ENCODE peak calls at places on chromosomes 1 and 21, in ten cellular contexts. One of them, this sample, is unnamed.

GRCh38 chr21:15752763-15753407 is 23.1 kb downstream of the USP25 start:
- DNase-seq in tibial artery: no peak
- DNase-seq in H9: peak; percentile 97
- DNase-seq in esophagus muscularis mucosa: no peak
- DNase-seq in transverse colon: no peak
- DNase-seq in CD8-positive, alpha-beta T cell: no peak
- DNase-seq in uterus: no peak
- DNase-seq in heart left ventricle: no peak
- DNase-seq in body of pancreas: no peak
- DNase-seq in pancreas: no peak
- DNase-seq in this sample: no peak

GRCh38 chr1:37270639-37271038 is 203.7 kb upstream of the ZC3H12A start:
- DNase-seq in tibial artery: peak; percentile 11
- DNase-seq in H9: no peak
- DNase-seq in esophagus muscularis mucosa: no peak
- DNase-seq in transverse colon: no peak
- DNase-seq in CD8-positive, alpha-beta T cell: no peak
- DNase-seq in uterus: no peak
- DNase-seq in heart left ventricle: no peak
- DNase-seq in body of pancreas: no peak
- DNase-seq in pancreas: no peak
- DNase-seq in this sample: no peak

GRCh38 chr1:172492421-172492820 is 40.5 kb upstream of the SUCO start:
- DNase-seq in tibial artery: no peak
- DNase-seq in H9: no peak
- DNase-seq in esophagus muscularis mucosa: no peak
- DNase-seq in transverse colon: no peak
- DNase-seq in CD8-positive, alpha-beta T cell: no peak
- DNase-seq in uterus: no peak
- DNase-seq in heart left ventricle: no peak
- DNase-seq in body of pancreas: no peak
- DNase-seq in pancreas: no peak
- DNase-seq in this sample: no peak

GRCh38 chr1:156510709-156511108 is 10.1 kb upstream of the MEF2D start:
- DNase-seq in tibial artery: peak; percentile 98
- DNase-seq in H9: no peak
- DNase-seq in esophagus muscularis mucosa: peak; percentile 98
- DNase-seq in transverse colon: peak; percentile 82
- DNase-seq in CD8-positive, alpha-beta T cell: no peak
- DNase-seq in uterus: peak; percentile 90
- DNase-seq in heart left ventricle: peak; percentile 92
- DNase-seq in body of pancreas: peak; percentile 24
- DNase-seq in pancreas: no peak
- DNase-seq in this sample: peak; percentile 95

GRCh38 chr1:36881541-36881940 is 152.8 kb downstream of the GRIK3 start:
- DNase-seq in tibial artery: peak; percentile 20
- DNase-seq in H9: peak; percentile 5
- DNase-seq in esophagus muscularis mucosa: peak; percentile 70
- DNase-seq in transverse colon: no peak
- DNase-seq in CD8-positive, alpha-beta T cell: no peak
- DNase-seq in uterus: no peak
- DNase-seq in heart left ventricle: no peak
- DNase-seq in body of pancreas: no peak
- DNase-seq in pancreas: no peak
- DNase-seq in this sample: no peak

GRCh38 chr1:53255031-53255430 is 16.7 kb upstream of the MAGOH start:
- DNase-seq in tibial artery: no peak
- DNase-seq in H9: no peak
- DNase-seq in esophagus muscularis mucosa: no peak
- DNase-seq in transverse colon: no peak
- DNase-seq in CD8-positive, alpha-beta T cell: no peak
- DNase-seq in uterus: no peak
- DNase-seq in heart left ventricle: no peak
- DNase-seq in body of pancreas: no peak
- DNase-seq in pancreas: no peak
- DNase-seq in this sample: no peak

GRCh38 chr1:30904962-30905335 is 3.6 kb downstream of the SDC3 start:
- DNase-seq in tibial artery: no peak
- DNase-seq in H9: no peak
- DNase-seq in esophagus muscularis mucosa: no peak
- DNase-seq in transverse colon: no peak
- DNase-seq in CD8-positive, alpha-beta T cell: no peak
- DNase-seq in uterus: no peak
- DNase-seq in heart left ventricle: peak; percentile 9
- DNase-seq in body of pancreas: no peak
- DNase-seq in pancreas: no peak
- DNase-seq in this sample: peak; percentile 12

GRCh38 chr1:109112652-109113285 is 1.1 kb upstream of the ELAPOR1 start:
- DNase-seq in tibial artery: peak; percentile 95
- DNase-seq in H9: peak; percentile 97
- DNase-seq in esophagus muscularis mucosa: peak; percentile 96
- DNase-seq in transverse colon: peak; percentile 94
- DNase-seq in CD8-positive, alpha-beta T cell: peak; percentile 87
- DNase-seq in uterus: peak; percentile 92
- DNase-seq in heart left ventricle: peak; percentile 95
- DNase-seq in body of pancreas: peak; percentile 93
- DNase-seq in pancreas: peak; percentile 91
- DNase-seq in this sample: peak; percentile 99

GRCh38 chr1:25952851-25953401 is 44.9 kb downstream of the PAFAH2 start:
- DNase-seq in tibial artery: no peak
- DNase-seq in H9: no peak
- DNase-seq in esophagus muscularis mucosa: no peak
- DNase-seq in transverse colon: no peak
- DNase-seq in CD8-positive, alpha-beta T cell: no peak
- DNase-seq in uterus: peak; percentile 46
- DNase-seq in heart left ventricle: peak; percentile 68
- DNase-seq in body of pancreas: no peak
- DNase-seq in pancreas: no peak
- DNase-seq in this sample: no peak

GRCh38 chr1:159892944-159893343 is 7.0 kb downstream of the CFAP45 start:
- DNase-seq in tibial artery: no peak
- DNase-seq in H9: peak; percentile 61
- DNase-seq in esophagus muscularis mucosa: no peak
- DNase-seq in transverse colon: no peak
- DNase-seq in CD8-positive, alpha-beta T cell: no peak
- DNase-seq in uterus: no peak
- DNase-seq in heart left ventricle: no peak
- DNase-seq in body of pancreas: no peak
- DNase-seq in pancreas: no peak
- DNase-seq in this sample: no peak

GRCh38 chr1:44354268-44354839 is 703 bp downstream of the ERI3 start:
- DNase-seq in tibial artery: no peak
- DNase-seq in H9: no peak
- DNase-seq in esophagus muscularis mucosa: no peak
- DNase-seq in transverse colon: no peak
- DNase-seq in CD8-positive, alpha-beta T cell: no peak
- DNase-seq in uterus: no peak
- DNase-seq in heart left ventricle: no peak
- DNase-seq in body of pancreas: no peak
- DNase-seq in pancreas: no peak
- DNase-seq in this sample: no peak

GRCh38 chr1:155934097-155934932 is at the start of gene KHDC4:
- DNase-seq in tibial artery: peak; percentile 98
- DNase-seq in H9: peak; percentile 97
- DNase-seq in esophagus muscularis mucosa: peak; percentile 99
- DNase-seq in transverse colon: peak; percentile 97
- DNase-seq in CD8-positive, alpha-beta T cell: peak; percentile 92
- DNase-seq in uterus: peak; percentile 94
- DNase-seq in heart left ventricle: peak; percentile 97
- DNase-seq in body of pancreas: peak; percentile 96
- DNase-seq in pancreas: peak; percentile 95
- DNase-seq in this sample: peak; percentile 97

GRCh38 chr1:36772837-36773495 is 261.3 kb downstream of the GRIK3 start:
- DNase-seq in tibial artery: no peak
- DNase-seq in H9: no peak
- DNase-seq in esophagus muscularis mucosa: no peak
- DNase-seq in transverse colon: no peak
- DNase-seq in CD8-positive, alpha-beta T cell: no peak
- DNase-seq in uterus: no peak
- DNase-seq in heart left ventricle: no peak
- DNase-seq in body of pancreas: no peak
- DNase-seq in pancreas: no peak
- DNase-seq in this sample: peak; percentile 30

GRCh38 chr1:207822602-207823451 is 71.0 kb downstream of the CD46 start:
- DNase-seq in tibial artery: peak; percentile 97
- DNase-seq in H9: peak; percentile 73
- DNase-seq in esophagus muscularis mucosa: peak; percentile 98
- DNase-seq in transverse colon: peak; percentile 92
- DNase-seq in CD8-positive, alpha-beta T cell: peak; percentile 43
- DNase-seq in uterus: peak; percentile 88
- DNase-seq in heart left ventricle: peak; percentile 94
- DNase-seq in body of pancreas: peak; percentile 92
- DNase-seq in pancreas: peak; percentile 94
- DNase-seq in this sample: peak; percentile 89
- H3K4me1 ChIP-seq in tibial artery: peaks cover 56% of the 10 kb centered on the region
- H3K4me1 ChIP-seq in H9: no peaks in the 10 kb centered on the region
- H3K4me1 ChIP-seq in esophagus muscularis mucosa: peaks cover 59% of the 10 kb centered on the region
- H3K4me1 ChIP-seq in transverse colon: peaks cover 46% of the 10 kb centered on the region
- H3K4me1 ChIP-seq in CD8-positive, alpha-beta T cell: peaks cover 67% of the 10 kb centered on the region
- H3K4me1 ChIP-seq in uterus: peaks cover 29% of the 10 kb centered on the region
- H3K4me1 ChIP-seq in heart left ventricle: peaks cover 80% of the 10 kb centered on the region
- H3K4me1 ChIP-seq in body of pancreas: peaks cover 74% of the 10 kb centered on the region
- H3K4me1 ChIP-seq in pancreas: peaks cover 38% of the 10 kb centered on the region
- H3K4me1 ChIP-seq in this sample: peaks cover 3% of the 10 kb centered on the region

GRCh38 chr1:218739426-218739825 is 394.3 kb downstream of the TGFB2 start:
- DNase-seq in tibial artery: peak; percentile 73
- DNase-seq in H9: no peak
- DNase-seq in esophagus muscularis mucosa: no peak
- DNase-seq in transverse colon: peak; percentile 8
- DNase-seq in CD8-positive, alpha-beta T cell: no peak
- DNase-seq in uterus: peak; percentile 49
- DNase-seq in heart left ventricle: peak; percentile 79
- DNase-seq in body of pancreas: no peak
- DNase-seq in pancreas: no peak
- DNase-seq in this sample: no peak

GRCh38 chr1:218748071-218748470 is 402.9 kb downstream of the TGFB2 start:
- DNase-seq in tibial artery: no peak
- DNase-seq in H9: no peak
- DNase-seq in esophagus muscularis mucosa: no peak
- DNase-seq in transverse colon: no peak
- DNase-seq in CD8-positive, alpha-beta T cell: no peak
- DNase-seq in uterus: no peak
- DNase-seq in heart left ventricle: no peak
- DNase-seq in body of pancreas: no peak
- DNase-seq in pancreas: no peak
- DNase-seq in this sample: no peak

GRCh38 chr1:218743861-218744505 is 398.8 kb downstream of the TGFB2 start:
- DNase-seq in tibial artery: no peak
- DNase-seq in H9: no peak
- DNase-seq in esophagus muscularis mucosa: no peak
- DNase-seq in transverse colon: no peak
- DNase-seq in CD8-positive, alpha-beta T cell: no peak
- DNase-seq in uterus: no peak
- DNase-seq in heart left ventricle: no peak
- DNase-seq in body of pancreas: no peak
- DNase-seq in pancreas: no peak
- DNase-seq in this sample: no peak

GRCh38 chr1:218741852-218742251 is 396.7 kb downstream of the TGFB2 start:
- DNase-seq in tibial artery: no peak
- DNase-seq in H9: no peak
- DNase-seq in esophagus muscularis mucosa: no peak
- DNase-seq in transverse colon: no peak
- DNase-seq in CD8-positive, alpha-beta T cell: no peak
- DNase-seq in uterus: no peak
- DNase-seq in heart left ventricle: no peak
- DNase-seq in body of pancreas: no peak
- DNase-seq in pancreas: no peak
- DNase-seq in this sample: no peak

GRCh38 chr1:218742478-218743260 is 397.5 kb downstream of the TGFB2 start:
- DNase-seq in tibial artery: no peak
- DNase-seq in H9: no peak
- DNase-seq in esophagus muscularis mucosa: no peak
- DNase-seq in transverse colon: no peak
- DNase-seq in CD8-positive, alpha-beta T cell: no peak
- DNase-seq in uterus: no peak
- DNase-seq in heart left ventricle: no peak
- DNase-seq in body of pancreas: no peak
- DNase-seq in pancreas: no peak
- DNase-seq in this sample: no peak
- H3K4me1 ChIP-seq in tibial artery: no peaks in the 10 kb centered on the region
- H3K4me1 ChIP-seq in H9: no peaks in the 10 kb centered on the region
- H3K4me1 ChIP-seq in esophagus muscularis mucosa: no peaks in the 10 kb centered on the region
- H3K4me1 ChIP-seq in transverse colon: no peaks in the 10 kb centered on the region
- H3K4me1 ChIP-seq in CD8-positive, alpha-beta T cell: no peaks in the 10 kb centered on the region
- H3K4me1 ChIP-seq in uterus: no peaks in the 10 kb centered on the region
- H3K4me1 ChIP-seq in heart left ventricle: no peaks in the 10 kb centered on the region
- H3K4me1 ChIP-seq in body of pancreas: no peaks in the 10 kb centered on the region
- H3K4me1 ChIP-seq in pancreas: no peaks in the 10 kb centered on the region
- H3K4me1 ChIP-seq in this sample: no peaks in the 10 kb centered on the region

GRCh38 chr21:44011123-44011773 is 861 bp upstream of the TRAPPC10 start:
- DNase-seq in tibial artery: no peak
- DNase-seq in H9: peak; percentile 47
- DNase-seq in esophagus muscularis mucosa: no peak
- DNase-seq in transverse colon: peak; percentile 24
- DNase-seq in CD8-positive, alpha-beta T cell: no peak
- DNase-seq in uterus: no peak
- DNase-seq in heart left ventricle: no peak
- DNase-seq in body of pancreas: peak; percentile 42
- DNase-seq in pancreas: no peak
- DNase-seq in this sample: no peak

GRCh38 chr21:44013380-44014088 is 1.4 kb downstream of the TRAPPC10 start:
- DNase-seq in tibial artery: no peak
- DNase-seq in H9: no peak
- DNase-seq in esophagus muscularis mucosa: no peak
- DNase-seq in transverse colon: peak; percentile 23
- DNase-seq in CD8-positive, alpha-beta T cell: no peak
- DNase-seq in uterus: no peak
- DNase-seq in heart left ventricle: no peak
- DNase-seq in body of pancreas: no peak
- DNase-seq in pancreas: no peak
- DNase-seq in this sample: no peak

GRCh38 chr21:44010429-44010828 is 1.7 kb upstream of the TRAPPC10 start:
- DNase-seq in tibial artery: no peak
- DNase-seq in H9: peak; percentile 53
- DNase-seq in esophagus muscularis mucosa: no peak
- DNase-seq in transverse colon: no peak
- DNase-seq in CD8-positive, alpha-beta T cell: no peak
- DNase-seq in uterus: no peak
- DNase-seq in heart left ventricle: no peak
- DNase-seq in body of pancreas: no peak
- DNase-seq in pancreas: no peak
- DNase-seq in this sample: no peak

GRCh38 chr21:44011774-44012473 is at the start of gene TRAPPC10:
- DNase-seq in tibial artery: peak; percentile 90
- DNase-seq in H9: peak; percentile 79
- DNase-seq in esophagus muscularis mucosa: peak; percentile 93
- DNase-seq in transverse colon: peak; percentile 89
- DNase-seq in CD8-positive, alpha-beta T cell: peak; percentile 74
- DNase-seq in uterus: peak; percentile 83
- DNase-seq in heart left ventricle: peak; percentile 93
- DNase-seq in body of pancreas: peak; percentile 82
- DNase-seq in pancreas: peak; percentile 76
- DNase-seq in this sample: peak; percentile 95

GRCh38 chr21:44012474-44013379 is 618 bp downstream of the TRAPPC10 start:
- DNase-seq in tibial artery: peak; percentile 74
- DNase-seq in H9: peak; percentile 86
- DNase-seq in esophagus muscularis mucosa: no peak
- DNase-seq in transverse colon: peak; percentile 83
- DNase-seq in CD8-positive, alpha-beta T cell: peak; percentile 76
- DNase-seq in uterus: peak; percentile 59
- DNase-seq in heart left ventricle: peak; percentile 71
- DNase-seq in body of pancreas: peak; percentile 57
- DNase-seq in pancreas: peak; percentile 59
- DNase-seq in this sample: peak; percentile 88
- H3K4me1 ChIP-seq in tibial artery: peaks cover 27% of the 10 kb centered on the region
- H3K4me1 ChIP-seq in H9: no peaks in the 10 kb centered on the region
- H3K4me1 ChIP-seq in esophagus muscularis mucosa: peaks cover 32% of the 10 kb centered on the region
- H3K4me1 ChIP-seq in transverse colon: peaks cover 11% of the 10 kb centered on the region
- H3K4me1 ChIP-seq in CD8-positive, alpha-beta T cell: peaks cover 45% of the 10 kb centered on the region
- H3K4me1 ChIP-seq in uterus: no peaks in the 10 kb centered on the region
- H3K4me1 ChIP-seq in heart left ventricle: peaks cover 28% of the 10 kb centered on the region
- H3K4me1 ChIP-seq in body of pancreas: peaks cover 30% of the 10 kb centered on the region
- H3K4me1 ChIP-seq in pancreas: peaks cover 6% of the 10 kb centered on the region
- H3K4me1 ChIP-seq in this sample: no peaks in the 10 kb centered on the region

GRCh38 chr21:36705679-36706481 is 7.0 kb downstream of the SIM2 start:
- DNase-seq in tibial artery: no peak
- DNase-seq in H9: peak; percentile 81
- DNase-seq in esophagus muscularis mucosa: no peak
- DNase-seq in transverse colon: no peak
- DNase-seq in CD8-positive, alpha-beta T cell: no peak
- DNase-seq in uterus: no peak
- DNase-seq in heart left ventricle: no peak
- DNase-seq in body of pancreas: no peak
- DNase-seq in pancreas: no peak
- DNase-seq in this sample: peak; percentile 26
- H3K4me1 ChIP-seq in tibial artery: peaks cover 43% of the 10 kb centered on the region
- H3K4me1 ChIP-seq in H9: peaks cover 2% of the 10 kb centered on the region
- H3K4me1 ChIP-seq in esophagus muscularis mucosa: peaks cover 42% of the 10 kb centered on the region
- H3K4me1 ChIP-seq in transverse colon: peaks cover 18% of the 10 kb centered on the region
- H3K4me1 ChIP-seq in CD8-positive, alpha-beta T cell: peaks cover 66% of the 10 kb centered on the region
- H3K4me1 ChIP-seq in uterus: peaks cover 23% of the 10 kb centered on the region
- H3K4me1 ChIP-seq in heart left ventricle: peaks cover 41% of the 10 kb centered on the region
- H3K4me1 ChIP-seq in body of pancreas: peaks cover 51% of the 10 kb centered on the region
- H3K4me1 ChIP-seq in pancreas: peaks cover 6% of the 10 kb centered on the region
- H3K4me1 ChIP-seq in this sample: no peaks in the 10 kb centered on the region

This sample was measured in aorta.